ENCODE peak calls at places on chromosomes 3 and 15, in seven cellular contexts. One of them, this sample, is unnamed.

GRCh38 chr3:194203482-194204035 is 67.6 kb downstream of the HES1 start:
- DNase-seq in A549: no peak
- DNase-seq in endothelial cell of umbilical vein: no peak
- DNase-seq in Peyer's patch: no peak
- DNase-seq in GM12878: no peak
- DNase-seq in H1: no peak
- DNase-seq in adrenal gland: no peak
- DNase-seq in this sample: no peak

GRCh38 chr3:46986782-46987484 is 7.5 kb downstream of the NBEAL2 start:
- DNase-seq in A549: no peak
- DNase-seq in GM12878: no peak
- DNase-seq in endothelial cell of umbilical vein: no peak
- DNase-seq in adrenal gland: no peak
- DNase-seq in Peyer's patch: peak; percentile 43
- DNase-seq in H1: no peak
- DNase-seq in this sample: no peak

GRCh38 chr15:62067448-62068044 is 769 bp downstream of the C2CD4A start:
- DNase-seq in adrenal gland: peak; percentile 39
- DNase-seq in Peyer's patch: peak; percentile 61
- DNase-seq in endothelial cell of umbilical vein: peak; percentile 47
- DNase-seq in GM12878: no peak
- DNase-seq in A549: no peak
- DNase-seq in H1: no peak
- DNase-seq in this sample: no peak

GRCh38 chr3:84444726-84445521 is 513.9 kb upstream of the CADM2 start:
- DNase-seq in endothelial cell of umbilical vein: no peak
- DNase-seq in GM12878: no peak
- DNase-seq in A549: no peak
- DNase-seq in adrenal gland: no peak
- DNase-seq in H1: no peak
- DNase-seq in Peyer's patch: no peak
- DNase-seq in this sample: no peak

GRCh38 chr15:32718082-32718821 is 448 bp downstream of the GREM1 start:
- DNase-seq in GM12878: no peak
- DNase-seq in H1: no peak
- DNase-seq in adrenal gland: no peak
- DNase-seq in A549: no peak
- DNase-seq in endothelial cell of umbilical vein: peak; percentile 8
- DNase-seq in Peyer's patch: peak; percentile 53
- DNase-seq in this sample: no peak

GRCh38 chr3:184908859-184909258 is 96.9 kb downstream of the VPS8 start:
- DNase-seq in GM12878: no peak
- DNase-seq in A549: no peak
- DNase-seq in H1: no peak
- DNase-seq in endothelial cell of umbilical vein: no peak
- DNase-seq in adrenal gland: no peak
- DNase-seq in Peyer's patch: no peak
- DNase-seq in this sample: no peak

GRCh38 chr15:90270502-90271150 is 5.2 kb downstream of the NGRN start:
- DNase-seq in A549: no peak
- DNase-seq in GM12878: no peak
- DNase-seq in Peyer's patch: no peak
- DNase-seq in endothelial cell of umbilical vein: no peak
- DNase-seq in H1: no peak
- DNase-seq in adrenal gland: no peak
- DNase-seq in this sample: no peak

GRCh38 chr3:159418571-159419526 is 569.8 kb upstream of the IL12A start:
- DNase-seq in endothelial cell of umbilical vein: peak; percentile 76
- DNase-seq in Peyer's patch: no peak
- DNase-seq in H1: no peak
- DNase-seq in A549: no peak
- DNase-seq in GM12878: no peak
- DNase-seq in adrenal gland: no peak
- DNase-seq in this sample: no peak

GRCh38 chr3:99249627-99250026 is 348.1 kb upstream of the DCBLD2 start:
- DNase-seq in H1: no peak
- DNase-seq in Peyer's patch: no peak
- DNase-seq in GM12878: no peak
- DNase-seq in A549: no peak
- DNase-seq in adrenal gland: no peak
- DNase-seq in endothelial cell of umbilical vein: no peak
- DNase-seq in this sample: no peak

GRCh38 chr15:66951976-66952375 is 113.4 kb upstream of the SMAD3 start:
- DNase-seq in A549: no peak
- DNase-seq in GM12878: no peak
- DNase-seq in endothelial cell of umbilical vein: no peak
- DNase-seq in adrenal gland: no peak
- DNase-seq in H1: no peak
- DNase-seq in Peyer's patch: no peak
- DNase-seq in this sample: no peak

GRCh38 chr15:88649286-88649733 is 10.5 kb downstream of the ISG20 start:
- DNase-seq in H1: no peak
- DNase-seq in A549: no peak
- DNase-seq in GM12878: no peak
- DNase-seq in endothelial cell of umbilical vein: peak; percentile 95
- DNase-seq in Peyer's patch: peak; percentile 50
- DNase-seq in adrenal gland: no peak
- DNase-seq in this sample: no peak

GRCh38 chr3:185361920-185362319 is 1.0 kb upstream of the MAP3K13 start:
- DNase-seq in endothelial cell of umbilical vein: no peak
- DNase-seq in H1: no peak
- DNase-seq in A549: no peak
- DNase-seq in GM12878: no peak
- DNase-seq in adrenal gland: no peak
- DNase-seq in Peyer's patch: no peak
- DNase-seq in this sample: no peak

GRCh38 chr15:68655686-68656437 is 77.1 kb downstream of the CORO2B start:
- DNase-seq in endothelial cell of umbilical vein: no peak
- DNase-seq in A549: no peak
- DNase-seq in H1: no peak
- DNase-seq in GM12878: no peak
- DNase-seq in adrenal gland: no peak
- DNase-seq in Peyer's patch: no peak
- DNase-seq in this sample: peak; percentile 63

GRCh38 chr15:96388673-96389072 is 58.2 kb downstream of the NR2F2 start:
- DNase-seq in H1: no peak
- DNase-seq in adrenal gland: no peak
- DNase-seq in Peyer's patch: no peak
- DNase-seq in A549: no peak
- DNase-seq in GM12878: no peak
- DNase-seq in endothelial cell of umbilical vein: no peak
- DNase-seq in this sample: no peak

GRCh38 chr3:101940521-101940992 is 91.2 kb downstream of the NFKBIZ start:
- DNase-seq in H1: no peak
- DNase-seq in adrenal gland: no peak
- DNase-seq in Peyer's patch: no peak
- DNase-seq in GM12878: no peak
- DNase-seq in A549: no peak
- DNase-seq in endothelial cell of umbilical vein: peak; percentile 94
- DNase-seq in this sample: no peak

GRCh38 chr3:42503957-42504333 is 1.5 kb downstream of the VIPR1 start:
- DNase-seq in GM12878: no peak
- DNase-seq in H1: no peak
- DNase-seq in Peyer's patch: peak; percentile 48
- DNase-seq in adrenal gland: no peak
- DNase-seq in endothelial cell of umbilical vein: no peak
- DNase-seq in A549: no peak
- DNase-seq in this sample: peak; percentile 72

DNA sequence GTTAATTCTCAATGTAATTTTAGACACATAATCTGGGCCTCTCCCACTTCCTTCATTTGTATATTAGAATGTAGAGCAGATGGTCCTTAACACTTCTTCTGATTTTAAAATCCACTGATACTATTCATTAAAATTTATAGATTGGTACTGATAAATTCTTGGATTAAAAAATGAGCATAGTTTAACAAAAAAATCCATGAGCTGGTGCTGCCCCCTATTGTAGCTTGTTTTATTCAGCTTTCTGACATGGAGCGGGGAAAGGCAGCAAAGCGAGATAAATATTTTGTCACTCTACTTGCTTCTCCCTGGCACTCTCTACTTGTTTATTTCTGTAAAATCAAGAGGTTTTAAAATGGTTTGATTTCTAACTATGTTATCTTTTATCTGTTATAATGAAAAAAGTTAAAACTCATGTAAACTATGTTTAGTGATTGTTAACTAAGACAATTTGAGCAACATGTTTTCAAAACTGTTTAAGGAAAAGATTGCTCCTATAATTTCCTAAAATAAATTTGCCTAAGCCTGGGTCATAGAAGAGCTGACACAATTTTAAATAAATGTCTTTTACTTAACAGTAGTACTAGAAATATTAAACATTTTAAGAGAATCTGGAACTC is 26.5 kb upstream of the PLOD2 start:
- DNase-seq in adrenal gland: no peak
- DNase-seq in endothelial cell of umbilical vein: no peak
- DNase-seq in Peyer's patch: no peak
- DNase-seq in A549: no peak
- DNase-seq in GM12878: no peak
- DNase-seq in H1: no peak
- DNase-seq in this sample: no peak
- TF ChIP-seq CTCF in adrenal gland: peak; percentile 24
- TF ChIP-seq CTCF in endothelial cell of umbilical vein: peak; percentile 28
- TF ChIP-seq CTCF in Peyer's patch: no peak
- TF ChIP-seq CTCF in A549: peak; percentile 88
- TF ChIP-seq CTCF in GM12878: peak; percentile 19
- TF ChIP-seq CTCF in H1: peak; percentile 44
- TF ChIP-seq CTCF in this sample: no peak

DNA sequence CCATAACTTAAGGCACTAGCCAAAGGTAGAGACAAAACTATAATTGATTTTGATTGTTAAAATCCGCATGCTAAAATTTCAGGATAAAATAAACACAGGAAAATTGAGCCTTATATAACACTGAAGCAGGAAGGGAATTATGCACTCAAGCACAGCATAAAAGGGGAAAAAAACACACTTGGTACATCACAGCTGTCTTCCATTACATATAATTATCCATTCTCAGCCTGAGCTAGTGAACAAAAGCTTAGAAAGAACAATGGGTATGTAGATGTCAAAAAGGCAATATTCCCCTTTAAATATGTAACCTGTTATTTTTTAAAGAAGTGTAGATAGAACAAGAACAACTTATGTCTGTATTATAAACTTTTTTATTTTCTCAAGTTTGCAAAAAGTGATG is 899.2 kb downstream of the ROBO1 start:
- DNase-seq in Peyer's patch: no peak
- DNase-seq in GM12878: no peak
- DNase-seq in endothelial cell of umbilical vein: no peak
- DNase-seq in adrenal gland: no peak
- DNase-seq in A549: no peak
- DNase-seq in H1: no peak
- DNase-seq in this sample: no peak
- H3K4me3 ChIP-seq in Peyer's patch: no peak overlapping the region
- H3K4me3 ChIP-seq in GM12878: no peak overlapping the region
- H3K4me3 ChIP-seq in endothelial cell of umbilical vein: no peak overlapping the region
- H3K4me3 ChIP-seq in adrenal gland: no peak overlapping the region
- H3K4me3 ChIP-seq in A549: no peak overlapping the region
- H3K4me3 ChIP-seq in H1: no peak overlapping the region
- H3K4me3 ChIP-seq in this sample: no peak overlapping the region

DNA sequence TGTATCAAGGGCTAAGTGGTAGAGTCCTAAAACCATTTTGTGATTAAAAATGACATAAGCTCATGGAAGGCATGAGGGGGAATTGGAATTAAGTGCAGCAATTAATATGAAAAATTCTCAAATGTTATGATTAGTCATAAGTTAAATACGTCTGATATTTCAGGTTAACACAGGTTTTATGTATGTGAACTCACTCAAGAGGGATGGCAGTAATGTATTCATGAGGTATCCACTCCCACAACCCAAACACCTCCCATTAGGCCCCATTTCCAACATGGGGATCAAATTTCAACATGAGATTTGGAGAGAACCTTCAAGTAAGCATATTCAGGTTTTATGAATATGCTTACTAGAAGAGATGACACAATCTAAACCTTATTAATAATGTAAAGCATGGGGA is 41.6 kb upstream of the IL20RB start:
- DNase-seq in Peyer's patch: no peak
- DNase-seq in H1: no peak
- DNase-seq in adrenal gland: no peak
- DNase-seq in A549: no peak
- DNase-seq in endothelial cell of umbilical vein: no peak
- DNase-seq in GM12878: no peak
- DNase-seq in this sample: no peak
- TF ChIP-seq POLR2A in Peyer's patch: no peak
- TF ChIP-seq POLR2A in H1: no peak
- TF ChIP-seq POLR2A in adrenal gland: no peak
- TF ChIP-seq POLR2A in A549: no peak
- TF ChIP-seq POLR2A in endothelial cell of umbilical vein: no peak
- TF ChIP-seq POLR2A in GM12878: no peak
- TF ChIP-seq POLR2A in this sample: no peak

GRCh38 chr3:15796331-15796730 is 1.4 kb downstream of the ANKRD28 start:
- DNase-seq in A549: no peak
- DNase-seq in H1: no peak
- DNase-seq in Peyer's patch: no peak
- DNase-seq in adrenal gland: no peak
- DNase-seq in GM12878: no peak
- DNase-seq in endothelial cell of umbilical vein: peak; percentile 45
- DNase-seq in this sample: no peak

GRCh38 chr3:15796771-15797599 is 794 bp downstream of the ANKRD28 start:
- DNase-seq in endothelial cell of umbilical vein: peak; percentile 82
- DNase-seq in GM12878: no peak
- DNase-seq in Peyer's patch: no peak
- DNase-seq in H1: no peak
- DNase-seq in A549: peak; percentile 25
- DNase-seq in adrenal gland: peak; percentile 12
- DNase-seq in this sample: no peak

GRCh38 chr3:15795563-15796308 is 2.0 kb downstream of the ANKRD28 start:
- DNase-seq in Peyer's patch: no peak
- DNase-seq in GM12878: no peak
- DNase-seq in endothelial cell of umbilical vein: peak; percentile 68
- DNase-seq in adrenal gland: no peak
- DNase-seq in A549: no peak
- DNase-seq in H1: no peak
- DNase-seq in this sample: no peak

GRCh38 chr3:15794303-15794771 is 3.4 kb downstream of the ANKRD28 start:
- DNase-seq in A549: no peak
- DNase-seq in Peyer's patch: no peak
- DNase-seq in H1: no peak
- DNase-seq in GM12878: no peak
- DNase-seq in adrenal gland: no peak
- DNase-seq in endothelial cell of umbilical vein: peak; percentile 58
- DNase-seq in this sample: no peak

DNA sequence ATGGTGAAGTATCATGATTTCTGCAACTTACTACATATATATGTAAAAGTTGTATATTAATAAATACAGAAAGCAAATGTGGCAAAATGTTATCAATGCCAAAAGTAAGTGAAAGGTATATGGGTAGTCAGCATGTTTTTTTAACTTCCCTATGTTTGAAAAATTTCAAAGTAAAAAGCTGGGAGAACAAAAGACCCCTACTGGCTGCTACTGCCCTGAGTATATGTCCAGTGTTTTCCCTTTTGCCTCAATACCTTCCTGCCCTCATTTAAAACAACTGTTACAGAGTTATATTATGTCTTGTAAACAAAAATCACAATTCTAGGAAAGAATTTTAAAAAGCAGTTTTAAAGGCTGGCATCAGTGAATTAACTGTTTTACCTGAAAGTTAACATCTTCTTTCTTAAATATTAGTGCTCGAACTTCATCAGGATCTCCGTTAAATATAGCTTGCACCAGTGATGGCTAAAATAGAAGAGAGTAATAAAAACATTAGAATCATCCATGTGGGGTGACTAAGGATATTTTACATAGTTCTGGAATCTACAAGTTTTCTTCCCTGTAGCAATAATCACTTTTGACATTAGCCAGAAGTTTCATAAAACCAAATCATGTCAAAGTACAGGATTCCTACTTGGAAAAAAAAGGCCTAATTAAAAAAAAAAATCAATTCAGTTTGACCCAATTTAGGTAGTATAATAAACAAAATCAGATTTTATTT is 2.8 kb downstream of the ANKRD28 start:
- DNase-seq in endothelial cell of umbilical vein: peak; percentile 68
- DNase-seq in A549: no peak
- DNase-seq in adrenal gland: no peak
- DNase-seq in H1: no peak
- DNase-seq in GM12878: no peak
- DNase-seq in Peyer's patch: no peak
- DNase-seq in this sample: no peak
- TF ChIP-seq CTCF in endothelial cell of umbilical vein: peak; percentile 22
- TF ChIP-seq CTCF in A549: peak; percentile 22
- TF ChIP-seq CTCF in adrenal gland: no peak
- TF ChIP-seq CTCF in H1: no peak
- TF ChIP-seq CTCF in GM12878: no peak
- TF ChIP-seq CTCF in Peyer's patch: no peak
- TF ChIP-seq CTCF in this sample: no peak

This sample was measured in lower leg skin.